ENCODE peak calls at places on chromosome 14, in five cellular contexts. Q, Z, W, K and A are unnamed samples.
A peak's percentile ranks its signal among the peaks of the same experiment; 100 is the strongest.

GRCh38 chr14:72892879-72893635 is 844 bp downstream of the DPF3 start:
- DNase-seq in Q (peak; percentile 38), Z (peak; percentile 48), W (no peak), K (peak; percentile 52), A (peak; percentile 45)

GRCh38 chr14:36517242-36518030 is 2.6 kb downstream of the NKX2-1 start:
- DNase-seq in Q (no peak), Z (no peak), W (no peak), K (peak; percentile 23), A (peak; percentile 5)

GRCh38 chr14:49306152-49306751 is 279.9 kb downstream of the RPS29 start:
- DNase-seq in Q (peak; percentile 2), Z (peak; percentile 3), W (no peak), K (peak; percentile 9), A (peak; percentile 18)

GRCh38 chr14:94573706-94574105 is 7.5 kb upstream of the SERPINA5 start:
- DNase-seq in Q (no peak), Z (no peak), W (no peak), K (no peak), A (no peak)

GRCh38 chr14:105475269-105475915 is 771 bp downstream of the CRIP2 start:
- DNase-seq in Q (no peak), Z (peak; percentile 35), W (no peak), K (no peak), A (no peak)

GRCh38 chr14:68487805-68488590 is 304.9 kb downstream of the ZFP36L1 start:
- DNase-seq in Q (peak; percentile 74), Z (no peak), W (no peak), K (no peak), A (no peak)

GRCh38 chr14:104891121-104891551 is 26.1 kb downstream of the CEP170B start:
- DNase-seq in Q (no peak), Z (peak; percentile 3), W (no peak), K (no peak), A (no peak)

GRCh38 chr14:78512021-78512420 is 341.8 kb downstream of the NRXN3 start:
- DNase-seq in Q (no peak), Z (no peak), W (no peak), K (no peak), A (no peak)

GRCh38 chr14:106564058-106564643 is 1037.8 kb downstream of the TMEM121 start:
- DNase-seq in Q (no peak), Z (peak; percentile 84), W (no peak), K (peak; percentile 10), A (peak; percentile 62)

GRCh38 chr14:88710709-88711108 is 82.0 kb downstream of the EML5 start:
- DNase-seq in Q (no peak), Z (no peak), W (no peak), K (no peak), A (no peak)